ENCODE peak calls at places on chromosomes 7 and 10, in seven cellular contexts. One of them, this sample, is unnamed.

GRCh38 chr10:89829887-89830269 is 128.5 kb downstream of the KIF20B start:
- DNase-seq in CD4-positive, alpha-beta T cell: no peak
- DNase-seq in heart left ventricle: no peak
- DNase-seq in tibial artery: no peak
- DNase-seq in B cell: no peak
- DNase-seq in AG09319: no peak
- DNase-seq in fibroblast of lung: no peak
- DNase-seq in this sample: no peak

GRCh38 chr7:151003572-151003971 is 12.8 kb downstream of the NOS3 start:
- DNase-seq in CD4-positive, alpha-beta T cell: no peak
- DNase-seq in heart left ventricle: no peak
- DNase-seq in tibial artery: no peak
- DNase-seq in B cell: no peak
- DNase-seq in AG09319: no peak
- DNase-seq in fibroblast of lung: no peak
- DNase-seq in this sample: no peak

GRCh38 chr10:51389415-51390342 is 309.7 kb downstream of the CSTF2T start:
- DNase-seq in CD4-positive, alpha-beta T cell: peak; percentile 16
- DNase-seq in heart left ventricle: peak; percentile 37
- DNase-seq in tibial artery: no peak
- DNase-seq in B cell: peak; percentile 31
- DNase-seq in AG09319: peak; percentile 98
- DNase-seq in fibroblast of lung: peak; percentile 99
- DNase-seq in this sample: no peak

GRCh38 chr7:2645274-2645868 is 13.6 kb downstream of the TTYH3 start:
- DNase-seq in CD4-positive, alpha-beta T cell: no peak
- DNase-seq in heart left ventricle: no peak
- DNase-seq in tibial artery: no peak
- DNase-seq in B cell: peak; percentile 67
- DNase-seq in AG09319: no peak
- DNase-seq in fibroblast of lung: no peak
- DNase-seq in this sample: no peak

GRCh38 chr7:1096156-1097119 is 8.5 kb downstream of the GPER1 start:
- DNase-seq in CD4-positive, alpha-beta T cell: no peak
- DNase-seq in heart left ventricle: no peak
- DNase-seq in tibial artery: peak; percentile 80
- DNase-seq in B cell: no peak
- DNase-seq in AG09319: no peak
- DNase-seq in fibroblast of lung: no peak
- DNase-seq in this sample: no peak

GRCh38 chr7:69245646-69246045 is 352.6 kb upstream of the AUTS2 start:
- DNase-seq in CD4-positive, alpha-beta T cell: no peak
- DNase-seq in heart left ventricle: no peak
- DNase-seq in tibial artery: no peak
- DNase-seq in B cell: no peak
- DNase-seq in AG09319: no peak
- DNase-seq in fibroblast of lung: no peak
- DNase-seq in this sample: no peak

GRCh38 chr7:28272461-28272877 is 91.9 kb upstream of the JAZF1 start:
- DNase-seq in CD4-positive, alpha-beta T cell: peak; percentile 25
- DNase-seq in heart left ventricle: peak; percentile 33
- DNase-seq in tibial artery: no peak
- DNase-seq in B cell: peak; percentile 51
- DNase-seq in AG09319: peak; percentile 45
- DNase-seq in fibroblast of lung: peak; percentile 74
- DNase-seq in this sample: no peak

GRCh38 chr10:113169853-113170455 is 219.9 kb downstream of the TCF7L2 start:
- DNase-seq in CD4-positive, alpha-beta T cell: no peak
- DNase-seq in heart left ventricle: no peak
- DNase-seq in tibial artery: no peak
- DNase-seq in B cell: peak; percentile 21
- DNase-seq in AG09319: no peak
- DNase-seq in fibroblast of lung: no peak
- DNase-seq in this sample: no peak

GRCh38 chr10:27258838-27259532 is 18.4 kb upstream of the ACBD5 start:
- DNase-seq in CD4-positive, alpha-beta T cell: no peak
- DNase-seq in heart left ventricle: peak; percentile 33
- DNase-seq in tibial artery: no peak
- DNase-seq in B cell: peak; percentile 55
- DNase-seq in AG09319: no peak
- DNase-seq in fibroblast of lung: no peak
- DNase-seq in this sample: no peak

GRCh38 chr7:141144921-141145629 is 71.2 kb downstream of the TMEM178B start:
- DNase-seq in CD4-positive, alpha-beta T cell: no peak
- DNase-seq in heart left ventricle: no peak
- DNase-seq in tibial artery: no peak
- DNase-seq in B cell: no peak
- DNase-seq in AG09319: no peak
- DNase-seq in fibroblast of lung: no peak
- DNase-seq in this sample: no peak

GRCh38 chr10:132662186-132662920 is 123.6 kb downstream of the NKX6-2 start:
- DNase-seq in CD4-positive, alpha-beta T cell: no peak
- DNase-seq in heart left ventricle: no peak
- DNase-seq in tibial artery: no peak
- DNase-seq in B cell: no peak
- DNase-seq in AG09319: no peak
- DNase-seq in fibroblast of lung: no peak
- DNase-seq in this sample: no peak
- TF ChIP-seq CTCF in CD4-positive, alpha-beta T cell: no peak
- TF ChIP-seq CTCF in heart left ventricle: no peak
- TF ChIP-seq CTCF in tibial artery: no peak
- TF ChIP-seq CTCF in B cell: no peak
- TF ChIP-seq CTCF in AG09319: no peak
- TF ChIP-seq CTCF in fibroblast of lung: no peak
- TF ChIP-seq CTCF in this sample: no peak

DNA sequence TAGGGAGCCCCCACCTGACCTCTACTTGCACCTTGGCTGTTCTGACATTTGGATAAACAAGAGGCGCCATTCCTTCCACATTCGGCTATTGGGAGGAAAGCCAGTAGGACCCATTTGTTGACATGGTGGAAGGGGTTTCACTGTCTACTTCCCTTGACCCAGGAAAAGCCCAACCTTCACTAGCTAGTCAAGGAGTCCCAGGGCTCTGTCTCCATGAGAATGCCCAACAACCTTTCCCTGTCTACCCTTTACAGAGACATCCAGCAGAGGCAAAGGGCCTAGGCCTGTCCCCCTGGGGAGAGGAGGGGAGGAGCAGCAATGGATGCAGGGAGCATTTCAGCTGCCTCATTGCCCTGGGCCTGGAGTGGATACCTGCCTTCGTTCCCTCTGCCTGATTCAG is 136.1 kb downstream of the NEURL1 start:
- DNase-seq in CD4-positive, alpha-beta T cell: no peak
- DNase-seq in heart left ventricle: no peak
- DNase-seq in tibial artery: no peak
- DNase-seq in B cell: no peak
- DNase-seq in AG09319: no peak
- DNase-seq in fibroblast of lung: no peak
- DNase-seq in this sample: no peak
- TF ChIP-seq CTCF in CD4-positive, alpha-beta T cell: no peak
- TF ChIP-seq CTCF in heart left ventricle: no peak
- TF ChIP-seq CTCF in tibial artery: no peak
- TF ChIP-seq CTCF in B cell: no peak
- TF ChIP-seq CTCF in AG09319: no peak
- TF ChIP-seq CTCF in fibroblast of lung: no peak
- TF ChIP-seq CTCF in this sample: no peak

GRCh38 chr10:1542941-1543340 is 194.4 kb downstream of the ADARB2 start:
- DNase-seq in CD4-positive, alpha-beta T cell: no peak
- DNase-seq in heart left ventricle: no peak
- DNase-seq in tibial artery: peak; percentile 54
- DNase-seq in B cell: no peak
- DNase-seq in AG09319: no peak
- DNase-seq in fibroblast of lung: no peak
- DNase-seq in this sample: no peak

GRCh38 chr10:1543596-1543995 is 193.7 kb downstream of the ADARB2 start:
- DNase-seq in CD4-positive, alpha-beta T cell: no peak
- DNase-seq in heart left ventricle: no peak
- DNase-seq in tibial artery: peak; percentile 6
- DNase-seq in B cell: no peak
- DNase-seq in AG09319: no peak
- DNase-seq in fibroblast of lung: no peak
- DNase-seq in this sample: no peak

GRCh38 chr10:1545524-1545923 is 191.8 kb downstream of the ADARB2 start:
- DNase-seq in CD4-positive, alpha-beta T cell: no peak
- DNase-seq in heart left ventricle: no peak
- DNase-seq in tibial artery: peak; percentile 16
- DNase-seq in B cell: no peak
- DNase-seq in AG09319: no peak
- DNase-seq in fibroblast of lung: no peak
- DNase-seq in this sample: no peak

GRCh38 chr10:1544929-1545328 is 192.4 kb downstream of the ADARB2 start:
- DNase-seq in CD4-positive, alpha-beta T cell: no peak
- DNase-seq in heart left ventricle: no peak
- DNase-seq in tibial artery: peak; percentile 32
- DNase-seq in B cell: no peak
- DNase-seq in AG09319: no peak
- DNase-seq in fibroblast of lung: no peak
- DNase-seq in this sample: no peak

DNA sequence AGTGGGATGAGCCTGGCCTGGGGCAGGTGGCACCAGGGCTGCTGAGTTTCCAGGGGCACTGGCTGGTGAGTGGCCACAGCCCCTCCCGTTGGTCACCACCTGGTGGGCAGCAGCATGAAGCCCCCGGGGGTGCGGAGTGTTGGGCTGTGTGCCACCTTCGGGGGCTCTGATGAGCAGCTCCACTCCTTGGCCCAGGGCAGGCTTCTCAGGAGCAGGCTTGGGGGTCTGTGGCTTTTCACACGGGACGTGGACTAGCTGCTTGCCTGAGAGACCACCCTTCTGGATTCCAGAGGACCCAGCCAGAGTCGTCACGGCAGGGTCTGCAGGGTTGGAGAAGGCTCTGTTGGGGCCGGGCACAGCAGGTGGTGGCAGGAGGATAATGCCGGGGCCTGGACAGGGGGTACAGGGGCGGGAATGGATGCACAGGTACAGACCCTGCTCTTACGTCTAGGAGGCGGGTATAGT is 193.1 kb downstream of the ADARB2 start:
- DNase-seq in CD4-positive, alpha-beta T cell: no peak
- DNase-seq in heart left ventricle: no peak
- DNase-seq in tibial artery: peak; percentile 41
- DNase-seq in B cell: no peak
- DNase-seq in AG09319: no peak
- DNase-seq in fibroblast of lung: no peak
- DNase-seq in this sample: no peak
- TF ChIP-seq CTCF in CD4-positive, alpha-beta T cell: no peak
- TF ChIP-seq CTCF in heart left ventricle: no peak
- TF ChIP-seq CTCF in tibial artery: no peak
- TF ChIP-seq CTCF in B cell: no peak
- TF ChIP-seq CTCF in AG09319: no peak
- TF ChIP-seq CTCF in fibroblast of lung: no peak
- TF ChIP-seq CTCF in this sample: no peak

DNA sequence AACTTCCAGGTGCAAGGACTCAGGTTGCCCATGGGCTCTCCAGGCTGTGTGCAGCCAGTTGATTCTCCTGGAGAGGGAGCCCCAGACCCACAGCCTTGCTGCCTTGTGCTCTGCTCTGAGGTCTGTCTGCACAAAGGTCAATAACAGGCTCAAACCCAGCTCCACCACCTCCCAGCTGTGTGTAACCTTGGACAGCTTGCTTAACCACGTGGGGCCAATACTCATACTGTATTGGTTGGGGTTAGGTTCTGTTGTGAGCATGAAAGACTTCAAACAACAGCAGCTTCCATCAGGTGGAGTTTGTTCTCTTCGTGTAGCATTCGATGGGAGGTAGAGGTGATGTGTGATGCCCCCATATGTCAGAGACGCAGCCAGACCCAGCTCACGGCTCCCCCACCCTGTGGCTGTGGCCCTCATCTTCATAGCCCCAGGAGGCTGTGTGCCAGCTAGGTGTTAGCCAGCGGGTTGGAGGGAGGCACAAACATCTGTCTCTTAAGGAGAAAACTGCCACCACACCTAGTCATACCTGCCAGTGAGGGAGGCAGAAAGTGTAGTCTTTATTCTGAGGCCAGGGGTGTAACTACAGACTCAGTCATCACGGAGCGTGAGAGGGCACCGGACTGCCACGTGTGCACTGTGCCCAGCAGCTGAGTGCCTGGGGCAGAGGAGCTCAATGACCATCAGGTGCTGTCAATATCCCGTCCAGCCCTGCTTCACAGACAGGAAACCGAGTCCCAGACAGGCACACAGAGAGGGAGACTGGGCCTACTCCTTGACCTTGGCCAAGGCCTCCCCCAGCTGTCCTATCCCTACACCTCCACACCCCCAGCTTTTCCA is 8.0 kb upstream of the POLD2 start:
- DNase-seq in CD4-positive, alpha-beta T cell: no peak
- DNase-seq in heart left ventricle: peak; percentile 63
- DNase-seq in tibial artery: no peak
- DNase-seq in B cell: no peak
- DNase-seq in AG09319: no peak
- DNase-seq in fibroblast of lung: peak; percentile 42
- DNase-seq in this sample: no peak
- TF ChIP-seq CTCF in CD4-positive, alpha-beta T cell: no peak
- TF ChIP-seq CTCF in heart left ventricle: peak; percentile 35
- TF ChIP-seq CTCF in tibial artery: no peak
- TF ChIP-seq CTCF in B cell: no peak
- TF ChIP-seq CTCF in AG09319: peak; percentile 37
- TF ChIP-seq CTCF in fibroblast of lung: peak; percentile 45
- TF ChIP-seq CTCF in this sample: no peak

GRCh38 chr10:28302668-28303488 is at the start of gene MPP7:
- DNase-seq in CD4-positive, alpha-beta T cell: peak; percentile 96
- DNase-seq in heart left ventricle: peak; percentile 96
- DNase-seq in tibial artery: peak; percentile 98
- DNase-seq in B cell: peak; percentile 93
- DNase-seq in AG09319: peak; percentile 91
- DNase-seq in fibroblast of lung: peak; percentile 98
- DNase-seq in this sample: peak; percentile 90
- TF ChIP-seq CTCF in CD4-positive, alpha-beta T cell: peak; percentile 71
- TF ChIP-seq CTCF in heart left ventricle: peak; percentile 38
- TF ChIP-seq CTCF in tibial artery: peak; percentile 49
- TF ChIP-seq CTCF in B cell: peak; percentile 59
- TF ChIP-seq CTCF in AG09319: peak; percentile 7
- TF ChIP-seq CTCF in fibroblast of lung: peak; percentile 3
- TF ChIP-seq CTCF in this sample: no peak

DNA sequence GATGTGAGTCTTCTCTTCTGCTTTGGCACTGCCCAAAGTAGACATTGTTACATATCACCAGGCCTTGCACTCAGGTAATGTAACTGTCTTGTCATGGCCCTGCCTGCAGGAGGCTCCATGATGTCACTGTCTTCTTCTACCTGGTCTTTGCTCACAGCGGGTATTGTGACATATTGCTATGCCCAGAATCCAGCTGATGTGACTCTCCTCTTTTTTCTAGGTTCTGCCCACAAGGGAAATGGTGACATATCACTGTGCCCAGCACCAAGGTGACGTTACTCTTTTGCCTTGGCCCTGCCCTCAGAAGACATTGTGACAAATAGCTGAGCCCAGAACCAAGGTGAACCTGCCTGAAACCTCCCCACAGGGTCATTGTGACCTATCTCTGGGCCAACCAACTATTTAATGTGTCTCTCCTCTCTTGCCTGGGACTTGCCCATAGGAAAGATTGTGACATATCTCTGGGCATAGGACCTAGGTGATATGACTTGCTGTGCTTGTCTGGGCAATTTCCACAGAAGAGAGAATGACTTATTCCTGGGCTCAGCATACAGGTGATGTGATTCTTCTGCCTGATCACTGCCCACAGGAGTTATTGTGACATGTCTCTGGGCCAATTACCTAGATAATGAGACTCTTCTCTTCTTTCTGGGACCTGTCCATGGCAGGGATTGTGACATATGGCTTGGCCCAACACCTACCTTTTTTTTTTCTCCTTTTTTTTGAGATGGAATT is 26.5 kb upstream of the ZNF107 start:
- DNase-seq in CD4-positive, alpha-beta T cell: no peak
- DNase-seq in heart left ventricle: no peak
- DNase-seq in tibial artery: no peak
- DNase-seq in B cell: no peak
- DNase-seq in AG09319: no peak
- DNase-seq in fibroblast of lung: no peak
- DNase-seq in this sample: no peak
- TF ChIP-seq CTCF in CD4-positive, alpha-beta T cell: no peak
- TF ChIP-seq CTCF in heart left ventricle: no peak
- TF ChIP-seq CTCF in tibial artery: no peak
- TF ChIP-seq CTCF in B cell: peak; percentile 13
- TF ChIP-seq CTCF in AG09319: no peak
- TF ChIP-seq CTCF in fibroblast of lung: no peak
- TF ChIP-seq CTCF in this sample: no peak

This sample was measured in omental fat pad.